ENCODE peak calls at places on chromosomes 4 and X, in four cellular contexts. L is germinal center, Z is WTC11, A is NCI-H1105. J is an unnamed sample.

GRCh38 chr4:1910643-1911042 is 39.5 kb downstream of the NSD2 start:
- DNase-seq in A (no peak), Z (peak), L (no peak), J (peak)

GRCh38 chr4:124943145-124943889 is 230.8 kb upstream of the ANKRD50 start:
- DNase-seq in Z (no peak), A (no peak), L (no peak), J (no peak)

GRCh38 chrX:1657367-1658082 is 42.7 kb downstream of the ASMT start:
- DNase-seq in A (no peak), L (peak), Z (no peak), J (no peak)

GRCh38 chr4:145545538-145546224 is 64.0 kb downstream of the SMAD1 start:
- DNase-seq in L (no peak), Z (no peak), A (no peak), J (no peak)

GRCh38 chrX:113512700-113513395 is 672.2 kb upstream of the AMOT start:
- DNase-seq in L (no peak), Z (no peak), A (no peak), J (no peak)

GRCh38 chrX:56733459-56734046 is 4.5 kb downstream of the NBDY start:
- DNase-seq in Z (peak), A (peak), L (peak), J (peak)

GRCh38 chrX:39047174-39047573 is 245.9 kb downstream of the MID1IP1 start:
- DNase-seq in Z (no peak), L (no peak), A (no peak), J (no peak)

GRCh38 chr4:182890202-182890601 is 27.0 kb downstream of the DCTD start:
- DNase-seq in L (no peak), A (no peak), Z (no peak), J (no peak)

GRCh38 chr4:1246901-1247810 is 1.8 kb downstream of the CTBP1 start:
- DNase-seq in A (no peak), L (peak), Z (peak), J (peak)

GRCh38 chr4:168677063-168677462 is 180.2 kb downstream of the PALLD start:
- DNase-seq in A (peak), Z (no peak), L (no peak), J (no peak)

GRCh38 chr4:140726776-140727500 is 29.2 kb downstream of the TBC1D9 start:
- DNase-seq in A (no peak), L (no peak), Z (no peak), J (no peak)

J was measured in GM23338.